ENCODE peak calls at places on chromosomes 4 and X, in six cellular contexts. S is cardiac muscle cell, K is H9, T is A549, Q is astrocyte of the spinal cord, P is lower leg skin. V is an unnamed sample.

GRCh38 chr4:98383431-98384106 is 122.4 kb downstream of the RAP1GDS1 start:
- DNase-seq in S (no peak), K (no peak), T (no peak), Q (no peak), P (no peak), V (no peak)

GRCh38 chrX:69163936-69164741 is 1.1 kb downstream of the PJA1 start:
- DNase-seq in S (peak), K (peak), T (no peak), Q (no peak), P (peak), V (peak)

GRCh38 chrX:126065901-126066660 is 100.0 kb downstream of the DCAF12L2 start:
- DNase-seq in S (no peak), K (no peak), T (no peak), Q (no peak), P (no peak), V (no peak)

GRCh38 chrX:57977992-57978391 is 67.7 kb upstream of the ZXDA start:
- DNase-seq in S (no peak), K (no peak), T (no peak), Q (no peak), P (no peak), V (no peak)

GRCh38 chrX:55451125-55451524 is 802 bp upstream of the MAGEH1 start:
- DNase-seq in S (peak), K (no peak), T (no peak), Q (no peak), P (no peak), V (no peak)

GRCh38 chr4:140156529-140157171 is 2.7 kb upstream of the MAML3 start:
- DNase-seq in S (no peak), K (no peak), T (no peak), Q (no peak), P (no peak), V (no peak)

GRCh38 chr4:65893957-65894755 is 223.9 kb upstream of the EPHA5 start:
- DNase-seq in S (peak), K (no peak), T (no peak), Q (peak), P (no peak), V (no peak)

GRCh38 chr4:3241905-3242304 is 7.1 kb upstream of the MSANTD1 start:
- DNase-seq in S (peak), K (no peak), T (no peak), Q (peak), P (no peak), V (no peak)

GRCh38 chr4:132332932-132333722 is 816.0 kb upstream of the PCDH10 start:
- DNase-seq in S (peak), K (no peak), T (peak), Q (peak), P (no peak), V (no peak)

GRCh38 chr4:101217353-101218031 is 129.8 kb downstream of the PPP3CA start:
- DNase-seq in S (no peak), K (no peak), T (no peak), Q (no peak), P (no peak), V (no peak)

GRCh38 chr4:40550900-40551546 is 78.6 kb downstream of the RBM47 start:
- DNase-seq in S (peak), K (no peak), T (peak), Q (peak), P (no peak), V (peak)

GRCh38 chrX:14920196-14920595 is 47.0 kb downstream of the MOSPD2 start:
- DNase-seq in S (no peak), K (no peak), T (no peak), Q (peak), P (no peak), V (no peak)

GRCh38 chrX:126141014-126141413 is 25.1 kb downstream of the DCAF12L2 start:
- DNase-seq in S (no peak), K (no peak), T (no peak), Q (no peak), P (no peak), V (no peak)

GRCh38 chr4:105909699-105910340 is 14.5 kb downstream of the NPNT start:
- DNase-seq in S (no peak), K (no peak), T (peak), Q (no peak), P (no peak), V (no peak)

GRCh38 chr4:7398788-7399432 is 35.8 kb downstream of the PSAPL1 start:
- DNase-seq in S (no peak), K (peak), T (no peak), Q (no peak), P (no peak), V (peak)

GRCh38 chr4:159946983-159947645 is 844.2 kb downstream of the RAPGEF2 start:
- DNase-seq in S (peak), K (no peak), T (peak), Q (peak), P (no peak), V (no peak)

GRCh38 chr4:26220704-26221103 is 100.1 kb upstream of the RBPJ start:
- DNase-seq in S (peak), K (no peak), T (no peak), Q (peak), P (no peak), V (no peak)

GRCh38 chrX:150690126-150690525 is 3.1 kb upstream of the MTMR1 start:
- DNase-seq in S (peak), K (no peak), T (no peak), Q (peak), P (no peak), V (no peak)

GRCh38 chrX:88937616-88938015 is 190.6 kb downstream of the CPXCR1 start:
- DNase-seq in S (no peak), K (no peak), T (no peak), Q (no peak), P (no peak), V (no peak)

GRCh38 chr4:135515295-135515694 is 1313.7 kb upstream of the PABPC4L start:
- DNase-seq in S (no peak), K (no peak), T (no peak), Q (peak), P (no peak), V (no peak)

GRCh38 chrX:129599499-129599898 is 55.3 kb downstream of the APLN start:
- DNase-seq in S (no peak), K (no peak), T (no peak), Q (no peak), P (no peak), V (no peak)

GRCh38 chr4:7531640-7531994 is 96.9 kb upstream of the PSAPL1 start:
- DNase-seq in S (no peak), K (peak), T (no peak), Q (no peak), P (no peak), V (no peak)

GRCh38 chr4:1241466-1241935 is 7.4 kb downstream of the CTBP1 start:
- DNase-seq in S (no peak), K (no peak), T (no peak), Q (no peak), P (no peak), V (no peak)

GRCh38 chr4:18075823-18076433 is 54.4 kb upstream of the LCORL start:
- DNase-seq in S (no peak), K (peak), T (no peak), Q (no peak), P (no peak), V (peak)

GRCh38 chr4:3462790-3463415 is at the start of gene DOK7:
- DNase-seq in S (no peak), K (no peak), T (no peak), Q (no peak), P (no peak), V (no peak)

GRCh38 chrX:53122013-53122412 is 28.1 kb downstream of the KANTR start:
- DNase-seq in S (no peak), K (no peak), T (no peak), Q (no peak), P (no peak), V (no peak)

GRCh38 chr4:3852751-3853150 is 86.6 kb downstream of the ADRA2C start:
- DNase-seq in S (no peak), K (no peak), T (no peak), Q (no peak), P (no peak), V (no peak)

GRCh38 chrX:150050387-150050786 is 112.1 kb upstream of the EOLA2 start:
- DNase-seq in S (no peak), K (no peak), T (no peak), Q (no peak), P (no peak), V (peak)

GRCh38 chrX:17441965-17442364 is 67.0 kb downstream of the NHS start:
- DNase-seq in S (no peak), K (no peak), T (no peak), Q (peak), P (no peak), V (no peak)

GRCh38 chrX:64204701-64205440 is 637 bp downstream of the AMER1 start:
- DNase-seq in S (peak), K (peak), T (peak), Q (peak), P (no peak), V (peak)

GRCh38 chrX:1719270-1719669 is 104.4 kb downstream of the ASMT start:
- DNase-seq in S (no peak), K (no peak), T (no peak), Q (no peak), P (no peak), V (no peak)

GRCh38 chr4:26201119-26201518 is 119.7 kb upstream of the RBPJ start:
- DNase-seq in S (no peak), K (no peak), T (no peak), Q (no peak), P (no peak), V (no peak)

GRCh38 chr4:80201326-80202151 is 4.2 kb downstream of the PRDM8 start:
- DNase-seq in S (peak), K (no peak), T (no peak), Q (peak), P (no peak), V (no peak)

GRCh38 chrX:39616098-39616729 is 481.5 kb downstream of the BCOR start:
- DNase-seq in S (peak), K (no peak), T (no peak), Q (no peak), P (no peak), V (no peak)

GRCh38 chr4:81632581-81633247 is 161.0 kb upstream of the RASGEF1B start:
- DNase-seq in S (peak), K (no peak), T (no peak), Q (no peak), P (no peak), V (no peak)

GRCh38 chr4:173025131-173025530 is 143.5 kb upstream of the GALNT7 start:
- DNase-seq in S (peak), K (peak), T (peak), Q (peak), P (no peak), V (peak)

DNA sequence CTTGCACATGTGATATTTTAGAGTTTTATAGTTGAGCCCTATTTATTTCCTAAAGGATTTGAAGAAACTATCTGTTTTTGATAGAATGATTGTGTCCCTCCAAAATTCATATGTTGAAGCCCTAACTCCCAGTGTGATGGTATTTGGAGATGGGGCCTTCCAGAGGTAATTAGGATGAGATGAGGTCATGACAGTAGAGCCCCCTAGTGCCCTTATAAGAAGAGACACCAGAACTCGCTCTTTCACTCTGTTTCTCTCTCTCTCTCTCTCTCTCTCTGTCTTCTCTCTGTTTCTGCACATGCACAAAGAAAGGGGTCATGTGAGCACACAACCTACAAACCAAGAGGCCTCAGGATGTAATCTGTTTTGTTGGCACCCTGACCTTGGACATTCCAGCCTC is 921.9 kb upstream of the DIAPH2 start:
- DNase-seq in S (no peak), K (no peak), T (no peak), Q (no peak), P (no peak), V (no peak)
- TF ChIP-seq CTCF in S (no peak), K (peak), T (no peak), Q (no peak), P (no peak), V (peak)

DNA sequence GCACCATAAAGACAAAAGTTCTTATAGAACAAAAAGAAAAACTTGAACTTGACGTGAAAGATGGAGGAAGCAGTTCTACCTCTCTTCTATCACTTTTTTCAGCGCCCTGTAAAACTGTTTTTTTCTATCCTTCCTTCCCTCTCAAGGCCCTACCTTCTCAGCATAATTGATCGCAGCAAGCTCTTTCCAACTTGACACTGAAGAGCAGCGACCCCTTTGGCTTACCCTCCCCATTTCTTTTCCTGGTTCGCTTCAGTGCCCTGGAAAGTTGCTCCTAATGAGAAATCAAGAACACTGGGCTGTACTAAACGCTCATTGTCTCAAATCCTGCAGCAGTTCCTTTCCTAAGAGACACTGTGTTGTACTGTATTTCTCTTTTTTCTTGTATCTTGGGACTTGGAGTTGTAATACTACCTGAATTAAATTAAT is 150.6 kb upstream of the SLC4A4 start:
- DNase-seq in S (no peak), K (peak), T (no peak), Q (peak), P (no peak), V (no peak)
- TF ChIP-seq CTCF in S (peak), K (peak), T (no peak), Q (peak), P (no peak), V (no peak)

GRCh38 chr4:138062929-138063328 is 179.2 kb downstream of the SLC7A11 start:
- DNase-seq in S (peak), K (peak), T (no peak), Q (peak), P (no peak), V (no peak)

DNA sequence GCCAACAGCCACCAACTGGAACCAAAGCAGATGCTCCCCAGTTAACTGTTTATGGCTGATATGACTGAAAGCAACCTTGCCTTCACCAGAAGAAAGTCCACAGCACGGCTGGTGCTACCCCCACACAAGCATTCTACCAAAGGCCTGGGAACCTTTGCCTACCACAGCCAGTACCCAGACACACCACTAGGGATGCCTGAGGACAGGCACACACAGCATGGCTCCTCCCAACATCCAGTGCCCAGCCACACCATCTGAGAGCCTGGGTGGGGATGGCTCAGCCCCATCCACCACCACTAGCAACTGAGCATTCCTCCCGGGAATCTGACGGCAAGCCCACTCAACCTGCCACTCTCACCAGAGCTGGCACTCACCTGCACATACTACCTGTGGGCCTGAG is 178.6 kb downstream of the SLC7A11 start:
- DNase-seq in S (no peak), K (no peak), T (no peak), Q (no peak), P (no peak), V (no peak)
- TF ChIP-seq CTCF in S (no peak), K (peak), T (no peak), Q (no peak), P (no peak), V (peak)

DNA sequence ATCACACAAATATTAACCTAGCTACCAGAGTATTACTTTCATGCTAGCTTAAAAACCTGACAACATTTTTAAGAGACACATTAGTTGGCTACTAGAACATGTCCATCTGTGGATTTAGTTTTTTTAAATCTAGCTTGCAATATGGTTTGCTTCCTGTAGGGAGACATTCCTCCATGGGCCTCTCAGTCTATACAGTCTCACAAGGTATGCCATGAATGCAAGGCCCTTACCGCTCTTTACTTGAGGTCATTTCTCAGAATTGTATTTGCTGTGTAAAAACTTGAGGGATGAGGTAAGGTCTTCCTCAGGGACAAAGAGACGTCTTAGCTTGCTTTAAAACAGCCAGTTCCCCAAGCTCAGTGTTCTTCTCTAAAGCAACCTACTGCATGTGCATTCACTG is 26.9 kb downstream of the UBA6 start:
- DNase-seq in S (no peak), K (no peak), T (no peak), Q (no peak), P (no peak), V (no peak)
- TF ChIP-seq CTCF in S (no peak), K (peak), T (no peak), Q (peak), P (no peak), V (no peak)

GRCh38 chr4:142838781-142839180 is 7.3 kb downstream of the INPP4B start:
- DNase-seq in S (no peak), K (no peak), T (no peak), Q (no peak), P (no peak), V (no peak)

GRCh38 chr4:142846105-142846728 is at the start of gene INPP4B:
- DNase-seq in S (peak), K (peak), T (no peak), Q (peak), P (peak), V (peak)

GRCh38 chr4:142845293-142846070 is 619 bp downstream of the INPP4B start:
- DNase-seq in S (peak), K (peak), T (no peak), Q (peak), P (peak), V (peak)

GRCh38 chr4:142844782-142845181 is 1.3 kb downstream of the INPP4B start:
- DNase-seq in S (no peak), K (no peak), T (no peak), Q (no peak), P (no peak), V (no peak)

GRCh38 chr4:142840516-142841123 is 5.5 kb downstream of the INPP4B start:
- DNase-seq in S (peak), K (no peak), T (no peak), Q (peak), P (no peak), V (no peak)
- TF ChIP-seq CTCF in S (peak), K (peak), T (peak), Q (peak), P (no peak), V (peak)

GRCh38 chr4:107380190-107380589 is 339.8 kb downstream of the PAPSS1 start:
- DNase-seq in S (no peak), K (no peak), T (no peak), Q (no peak), P (no peak), V (no peak)
- TF ChIP-seq CTCF in S (no peak), K (no peak), T (no peak), Q (no peak), P (no peak), V (no peak)

DNA sequence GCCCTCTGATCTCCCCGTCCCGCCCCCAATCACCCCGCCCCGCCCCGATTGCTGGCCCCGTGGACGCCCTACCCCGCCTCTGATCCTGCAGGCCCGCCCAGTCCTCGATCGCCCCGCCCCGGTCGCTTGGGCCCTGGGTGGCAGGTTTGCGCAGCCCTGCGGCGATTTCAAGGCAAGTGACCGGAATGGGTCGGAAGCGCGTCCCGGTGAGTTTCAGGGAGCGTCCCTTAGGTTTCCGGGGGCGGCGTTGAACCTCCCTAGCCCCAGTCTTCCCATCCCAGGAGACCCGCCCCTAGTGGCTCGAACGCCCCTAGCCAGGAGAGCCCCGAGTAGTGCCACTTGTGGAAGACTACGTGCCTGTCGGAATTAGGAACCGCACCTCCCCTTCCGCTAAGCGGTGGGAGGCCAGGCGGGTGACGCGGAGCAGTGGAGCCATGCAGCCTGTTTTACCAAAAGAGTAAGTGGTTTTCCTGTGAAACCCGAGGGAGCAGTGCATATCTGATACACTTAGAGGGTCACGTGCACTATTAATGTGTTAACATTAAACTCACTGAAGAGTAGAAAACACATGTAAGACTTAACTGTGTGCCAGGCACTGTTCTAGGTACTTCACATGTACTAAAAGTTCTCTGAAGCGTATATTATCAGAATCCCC is 350 bp upstream of the TEC start:
- DNase-seq in S (peak), K (peak), T (peak), Q (peak), P (peak), V (peak)
- TF ChIP-seq CTCF in S (peak), K (peak), T (no peak), Q (peak), P (no peak), V (no peak)

DNA sequence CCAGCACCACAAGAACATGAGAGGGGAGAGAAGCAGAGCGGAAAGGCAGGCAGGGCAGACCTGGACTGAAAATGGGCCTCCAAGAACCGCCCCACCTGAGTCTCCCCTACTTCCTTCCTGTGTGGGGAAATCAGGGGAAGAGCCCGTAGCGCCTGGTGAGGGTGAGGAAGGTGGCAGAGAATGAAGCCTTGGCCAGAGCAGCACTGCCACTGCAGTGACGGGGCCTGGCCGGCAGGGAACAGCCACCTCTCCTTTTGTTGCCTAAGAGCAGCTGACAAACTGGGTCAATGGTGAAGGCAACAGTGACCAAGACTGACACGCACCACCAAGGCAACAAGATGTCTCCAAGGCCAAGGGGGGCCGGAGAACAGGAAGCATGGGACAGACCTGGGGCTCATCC is 58.4 kb upstream of the CBR4 start:
- DNase-seq in S (no peak), K (peak), T (no peak), Q (no peak), P (no peak), V (no peak)
- TF ChIP-seq CTCF in S (no peak), K (no peak), T (no peak), Q (no peak), P (no peak), V (no peak)